ENCODE peak calls at places on chromosomes 13 and 19, in five cellular contexts. One of them, this sample, is unnamed.

GRCh38 chr19:3880471-3881271 is at the start of gene ATCAY:
- DNase-seq in right lobe of liver: no peak
- DNase-seq in suprapubic skin: no peak
- DNase-seq in substantia nigra: peak; percentile 14
- DNase-seq in caudate nucleus: peak; percentile 80
- DNase-seq in this sample: no peak

GRCh38 chr13:79989251-79989661 is 351.7 kb downstream of the SPRY2 start:
- DNase-seq in suprapubic skin: no peak
- DNase-seq in right lobe of liver: no peak
- DNase-seq in substantia nigra: no peak
- DNase-seq in caudate nucleus: no peak
- DNase-seq in this sample: peak; percentile 78

GRCh38 chr13:37202264-37202663 is 96.8 kb upstream of the CSNK1A1L start:
- DNase-seq in suprapubic skin: no peak
- DNase-seq in caudate nucleus: no peak
- DNase-seq in substantia nigra: no peak
- DNase-seq in right lobe of liver: no peak
- DNase-seq in this sample: peak; percentile 16

GRCh38 chr13:41246969-41247750 is 16.2 kb downstream of the MTRF1 start:
- DNase-seq in suprapubic skin: no peak
- DNase-seq in substantia nigra: no peak
- DNase-seq in right lobe of liver: no peak
- DNase-seq in caudate nucleus: no peak
- DNase-seq in this sample: no peak

GRCh38 chr13:95113601-95114000 is 187.7 kb downstream of the ABCC4 start:
- DNase-seq in right lobe of liver: no peak
- DNase-seq in caudate nucleus: no peak
- DNase-seq in substantia nigra: no peak
- DNase-seq in suprapubic skin: no peak
- DNase-seq in this sample: no peak

GRCh38 chr13:43054803-43055802 is 31.7 kb downstream of the DNAJC15 start:
- DNase-seq in right lobe of liver: no peak
- DNase-seq in caudate nucleus: no peak
- DNase-seq in suprapubic skin: no peak
- DNase-seq in substantia nigra: no peak
- DNase-seq in this sample: peak; percentile 61

GRCh38 chr19:10748924-10749434 is 31.1 kb downstream of the DNM2 start:
- DNase-seq in suprapubic skin: no peak
- DNase-seq in substantia nigra: peak; percentile 57
- DNase-seq in right lobe of liver: peak; percentile 75
- DNase-seq in caudate nucleus: no peak
- DNase-seq in this sample: peak; percentile 26

GRCh38 chr13:43730642-43731041 is 56.1 kb downstream of the ENOX1 start:
- DNase-seq in right lobe of liver: no peak
- DNase-seq in caudate nucleus: peak; percentile 12
- DNase-seq in substantia nigra: no peak
- DNase-seq in suprapubic skin: no peak
- DNase-seq in this sample: peak; percentile 66

GRCh38 chr13:111111376-111111937 is 3.7 kb upstream of the ARHGEF7 start:
- DNase-seq in caudate nucleus: no peak
- DNase-seq in suprapubic skin: no peak
- DNase-seq in substantia nigra: no peak
- DNase-seq in right lobe of liver: no peak
- DNase-seq in this sample: no peak

GRCh38 chr13:24741016-24741662 is 22.8 kb upstream of the RNF17 start:
- DNase-seq in right lobe of liver: no peak
- DNase-seq in caudate nucleus: no peak
- DNase-seq in suprapubic skin: no peak
- DNase-seq in substantia nigra: no peak
- DNase-seq in this sample: peak; percentile 16

GRCh38 chr19:51544038-51544437 is 12.6 kb upstream of the SIGLEC6 start:
- DNase-seq in right lobe of liver: no peak
- DNase-seq in caudate nucleus: no peak
- DNase-seq in suprapubic skin: no peak
- DNase-seq in substantia nigra: no peak
- DNase-seq in this sample: no peak

GRCh38 chr19:1873524-1874473 is 10.4 kb upstream of the KLF16 start:
- DNase-seq in substantia nigra: peak; percentile 76
- DNase-seq in right lobe of liver: peak; percentile 76
- DNase-seq in caudate nucleus: no peak
- DNase-seq in suprapubic skin: peak; percentile 80
- DNase-seq in this sample: no peak

GRCh38 chr13:54890976-54891375 is 1862.4 kb downstream of the OLFM4 start:
- DNase-seq in right lobe of liver: no peak
- DNase-seq in suprapubic skin: no peak
- DNase-seq in caudate nucleus: no peak
- DNase-seq in substantia nigra: no peak
- DNase-seq in this sample: no peak

GRCh38 chr13:20495087-20496023 is 30.3 kb downstream of the CRYL1 start:
- DNase-seq in substantia nigra: peak; percentile 39
- DNase-seq in caudate nucleus: peak; percentile 39
- DNase-seq in right lobe of liver: no peak
- DNase-seq in suprapubic skin: no peak
- DNase-seq in this sample: peak; percentile 69

GRCh38 chr13:48000559-48001126 is 430 bp downstream of the SUCLA2 start:
- DNase-seq in substantia nigra: peak; percentile 22
- DNase-seq in caudate nucleus: no peak
- DNase-seq in right lobe of liver: no peak
- DNase-seq in suprapubic skin: no peak
- DNase-seq in this sample: peak; percentile 62

GRCh38 chr13:48559638-48560320 is 26.9 kb upstream of the RCBTB2 start:
- DNase-seq in suprapubic skin: no peak
- DNase-seq in caudate nucleus: no peak
- DNase-seq in right lobe of liver: no peak
- DNase-seq in substantia nigra: no peak
- DNase-seq in this sample: peak; percentile 70

GRCh38 chr13:23715092-23715761 is 145.0 kb downstream of the TNFRSF19 start:
- DNase-seq in caudate nucleus: no peak
- DNase-seq in substantia nigra: no peak
- DNase-seq in suprapubic skin: no peak
- DNase-seq in right lobe of liver: no peak
- DNase-seq in this sample: no peak

GRCh38 chr19:46081928-46082727 is 41.3 kb upstream of the IGFL4 start:
- DNase-seq in suprapubic skin: no peak
- DNase-seq in caudate nucleus: no peak
- DNase-seq in substantia nigra: no peak
- DNase-seq in right lobe of liver: peak; percentile 64
- DNase-seq in this sample: peak; percentile 79

GRCh38 chr13:92175330-92175729 is 776.9 kb downstream of the GPC5 start:
- DNase-seq in right lobe of liver: no peak
- DNase-seq in suprapubic skin: no peak
- DNase-seq in substantia nigra: no peak
- DNase-seq in caudate nucleus: no peak
- DNase-seq in this sample: peak; percentile 56

GRCh38 chr13:98775844-98776598 is 23.5 kb upstream of the SLC15A1 start:
- DNase-seq in suprapubic skin: no peak
- DNase-seq in caudate nucleus: no peak
- DNase-seq in right lobe of liver: no peak
- DNase-seq in substantia nigra: no peak
- DNase-seq in this sample: peak; percentile 80

GRCh38 chr19:51750381-51751124 is 1.1 kb downstream of the FPR1 start:
- DNase-seq in substantia nigra: no peak
- DNase-seq in suprapubic skin: no peak
- DNase-seq in caudate nucleus: no peak
- DNase-seq in right lobe of liver: no peak
- DNase-seq in this sample: peak; percentile 39

GRCh38 chr19:46241676-46242075 is 12.1 kb downstream of the IGFL1 start:
- DNase-seq in right lobe of liver: no peak
- DNase-seq in suprapubic skin: no peak
- DNase-seq in caudate nucleus: no peak
- DNase-seq in substantia nigra: no peak
- DNase-seq in this sample: no peak

GRCh38 chr13:105047676-105048295 is 1487.7 kb downstream of the EFNB2 start:
- DNase-seq in substantia nigra: no peak
- DNase-seq in caudate nucleus: no peak
- DNase-seq in right lobe of liver: no peak
- DNase-seq in suprapubic skin: no peak
- DNase-seq in this sample: no peak

GRCh38 chr13:33694546-33694945 is 123.4 kb upstream of the RFC3 start:
- DNase-seq in suprapubic skin: no peak
- DNase-seq in caudate nucleus: no peak
- DNase-seq in right lobe of liver: no peak
- DNase-seq in substantia nigra: no peak
- DNase-seq in this sample: no peak

GRCh38 chr13:33696530-33696929 is 121.4 kb upstream of the RFC3 start:
- DNase-seq in caudate nucleus: no peak
- DNase-seq in right lobe of liver: no peak
- DNase-seq in substantia nigra: no peak
- DNase-seq in suprapubic skin: no peak
- DNase-seq in this sample: no peak

GRCh38 chr13:33691980-33692379 is 126.0 kb upstream of the RFC3 start:
- DNase-seq in suprapubic skin: no peak
- DNase-seq in substantia nigra: no peak
- DNase-seq in right lobe of liver: no peak
- DNase-seq in caudate nucleus: no peak
- DNase-seq in this sample: no peak

GRCh38 chr13:33692531-33692930 is 125.4 kb upstream of the RFC3 start:
- DNase-seq in caudate nucleus: no peak
- DNase-seq in right lobe of liver: no peak
- DNase-seq in suprapubic skin: no peak
- DNase-seq in substantia nigra: no peak
- DNase-seq in this sample: no peak

DNA sequence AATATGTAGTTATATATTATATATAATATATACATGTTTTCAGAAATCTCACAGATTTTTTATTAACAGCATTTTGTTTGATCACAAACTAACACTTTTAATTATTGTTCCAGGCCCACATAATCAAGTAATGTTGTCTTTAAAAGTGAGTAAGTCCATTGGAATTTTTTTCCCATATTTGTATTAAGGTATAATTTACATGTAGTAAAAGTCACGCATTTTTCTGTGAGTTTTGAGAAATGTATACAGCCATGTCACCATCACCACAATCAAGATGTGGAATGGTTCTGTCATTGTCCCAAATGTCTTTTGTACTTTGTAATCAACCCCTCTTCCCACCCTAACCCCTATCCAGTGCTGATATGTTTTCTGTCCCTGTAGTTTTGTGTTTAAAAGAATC is 120.0 kb upstream of the RFC3 start:
- DNase-seq in suprapubic skin: no peak
- DNase-seq in substantia nigra: no peak
- DNase-seq in caudate nucleus: no peak
- DNase-seq in right lobe of liver: no peak
- DNase-seq in this sample: no peak
- H3K27ac ChIP-seq in suprapubic skin: no peak overlapping the region
- H3K27ac ChIP-seq in substantia nigra: no peak overlapping the region
- H3K27ac ChIP-seq in caudate nucleus: no peak overlapping the region
- H3K27ac ChIP-seq in right lobe of liver: no peak overlapping the region
- H3K27ac ChIP-seq in this sample: no peak overlapping the region

DNA sequence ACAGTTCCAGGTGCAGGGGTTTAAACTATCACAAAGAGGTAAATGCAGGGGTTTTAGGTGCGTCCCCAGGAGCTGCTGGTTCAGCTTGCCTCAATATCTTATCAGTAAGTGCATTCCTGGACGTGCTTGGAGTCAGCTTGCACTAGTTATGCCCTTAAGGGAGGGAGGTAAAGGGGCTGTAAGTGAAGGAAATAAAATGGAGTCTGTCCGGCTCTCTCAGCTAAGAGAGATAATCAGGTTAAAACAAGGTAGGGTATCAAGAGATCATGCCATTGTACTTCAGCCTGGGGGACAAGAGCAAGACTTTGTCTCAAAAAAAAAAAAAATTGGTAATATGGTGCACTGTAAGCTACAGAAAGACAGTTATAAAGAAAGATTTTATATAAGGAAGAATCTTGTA is 69.7 kb downstream of the ZNF100 start:
- DNase-seq in substantia nigra: no peak
- DNase-seq in right lobe of liver: no peak
- DNase-seq in suprapubic skin: no peak
- DNase-seq in caudate nucleus: no peak
- DNase-seq in this sample: no peak
- H3K27ac ChIP-seq in substantia nigra: no peak overlapping the region
- H3K27ac ChIP-seq in right lobe of liver: no peak overlapping the region
- H3K27ac ChIP-seq in suprapubic skin: no peak overlapping the region
- H3K27ac ChIP-seq in caudate nucleus: no peak overlapping the region
- H3K27ac ChIP-seq in this sample: no peak overlapping the region

DNA sequence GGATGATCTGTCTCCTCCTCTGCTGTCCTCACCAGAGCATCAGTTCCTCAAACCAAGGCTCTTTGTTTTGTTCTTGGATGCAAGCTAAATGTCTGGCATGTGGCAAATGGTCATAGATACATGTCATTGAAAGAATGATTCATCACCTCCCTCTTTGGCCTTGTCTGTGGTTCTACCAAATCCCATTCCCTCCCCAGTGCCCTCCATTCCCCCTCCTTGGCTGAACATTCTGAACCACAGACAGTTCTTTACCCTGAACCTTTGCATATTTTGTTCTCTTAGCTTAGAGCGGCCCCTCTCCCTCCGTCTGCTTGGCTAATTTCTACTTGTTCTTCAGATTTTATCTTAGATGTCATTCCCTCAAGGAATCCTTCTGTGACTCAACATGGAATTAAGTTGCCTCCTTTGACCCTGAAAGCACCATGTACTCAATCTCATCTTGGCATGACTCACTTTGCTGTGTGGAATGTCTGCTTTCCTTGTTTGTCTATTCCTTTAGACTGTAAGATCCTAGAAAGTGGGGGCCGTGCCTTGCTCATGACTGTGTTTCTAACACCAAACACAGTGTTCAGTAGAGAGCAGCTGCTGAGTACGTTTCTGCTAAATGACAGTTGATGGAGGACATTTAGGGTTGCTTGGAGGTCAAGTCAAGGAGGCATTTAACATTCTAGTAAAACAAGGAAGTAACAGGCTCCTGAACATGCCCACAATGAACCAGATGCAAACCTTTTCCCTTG is 8.1 kb downstream of the ALOX5AP start:
- DNase-seq in substantia nigra: no peak
- DNase-seq in caudate nucleus: no peak
- DNase-seq in suprapubic skin: no peak
- DNase-seq in right lobe of liver: no peak
- DNase-seq in this sample: peak; percentile 98
- H3K27ac ChIP-seq in substantia nigra: no peak overlapping the region
- H3K27ac ChIP-seq in caudate nucleus: no peak overlapping the region
- H3K27ac ChIP-seq in suprapubic skin: peak overlapping the region; percentile 54
- H3K27ac ChIP-seq in right lobe of liver: no peak overlapping the region
- H3K27ac ChIP-seq in this sample: peak overlapping the region; percentile 71

GRCh38 chr19:8245869-8246835 is 37.0 kb downstream of the CERS4 start:
- DNase-seq in right lobe of liver: no peak
- DNase-seq in suprapubic skin: no peak
- DNase-seq in substantia nigra: no peak
- DNase-seq in caudate nucleus: no peak
- DNase-seq in this sample: no peak
- H3K27ac ChIP-seq in right lobe of liver: peak overlapping the region; percentile 93
- H3K27ac ChIP-seq in suprapubic skin: no peak overlapping the region
- H3K27ac ChIP-seq in substantia nigra: no peak overlapping the region
- H3K27ac ChIP-seq in caudate nucleus: no peak overlapping the region
- H3K27ac ChIP-seq in this sample: no peak overlapping the region

This sample was measured in GM23248.